ENCODE peak calls at places on chromosomes 11 and 22, in six cellular contexts. G is IMR-90, V is H9, F is neuronal stem cell, N is H1, M is trophoblast cell. U is an unnamed sample.

GRCh38 chr11:84969103-84969502 is 658.0 kb downstream of the DLG2 start:
- DNase-seq in G (no peak), V (no peak), F (no peak), N (no peak), M (peak), U (peak)

GRCh38 chr11:64152841-64153691 is 12.8 kb downstream of the MACROD1 start:
- DNase-seq in G (peak), V (peak), F (peak), N (peak), M (peak), U (peak)

GRCh38 chr11:93216511-93217121 is 18.8 kb upstream of the SLC36A4 start:
- DNase-seq in G (no peak), V (no peak), F (no peak), N (no peak), M (no peak), U (no peak)

GRCh38 chr11:15629690-15630321 is 515.1 kb downstream of the INSC start:
- DNase-seq in G (no peak), V (peak), F (no peak), N (peak), M (peak), U (no peak)

GRCh38 chr11:41461057-41461681 is 1.7 kb upstream of the LRRC4C start:
- DNase-seq in G (no peak), V (no peak), F (no peak), N (no peak), M (peak), U (peak)

GRCh38 chr22:21650823-21651520 is 8.9 kb downstream of the SDF2L1 start:
- DNase-seq in G (no peak), V (no peak), F (no peak), N (no peak), M (no peak), U (no peak)

GRCh38 chr22:40033586-40034380 is 39.0 kb downstream of the FAM83F start:
- DNase-seq in G (no peak), V (no peak), F (no peak), N (no peak), M (no peak), U (no peak)

GRCh38 chr11:130629039-130629438 is 180.6 kb downstream of the ADAMTS15 start:
- DNase-seq in G (no peak), V (no peak), F (no peak), N (no peak), M (no peak), U (no peak)

GRCh38 chr11:124170801-124171586 is 12.2 kb upstream of the OR10D3 start:
- DNase-seq in G (no peak), V (no peak), F (no peak), N (no peak), M (peak), U (no peak)

GRCh38 chr11:86160546-86161149 is 83.9 kb upstream of the EED start:
- DNase-seq in G (peak), V (no peak), F (no peak), N (no peak), M (peak), U (no peak)

GRCh38 chr11:66956689-66957290 is 1.4 kb downstream of the PC start:
- DNase-seq in G (peak), V (peak), F (no peak), N (no peak), M (peak), U (peak)

GRCh38 chr11:96127596-96127959 is 203.7 kb upstream of the MTMR2 start:
- DNase-seq in G (no peak), V (no peak), F (no peak), N (no peak), M (no peak), U (no peak)

GRCh38 chr11:81007046-81007445 is 1566.2 kb upstream of the TENM4 start:
- DNase-seq in G (peak), V (no peak), F (no peak), N (no peak), M (peak), U (peak)

GRCh38 chr22:47586946-47587345 is 824.5 kb downstream of the TBC1D22A start:
- DNase-seq in G (no peak), V (no peak), F (no peak), N (no peak), M (no peak), U (no peak)

GRCh38 chr11:45527898-45528297 is 137.5 kb downstream of the CHST1 start:
- DNase-seq in G (no peak), V (no peak), F (no peak), N (no peak), M (no peak), U (no peak)

GRCh38 chr11:130269544-130269943 is 45.2 kb downstream of the ZBTB44 start:
- DNase-seq in G (no peak), V (no peak), F (no peak), N (no peak), M (peak), U (no peak)

GRCh38 chr11:67001332-67001731 is 21.6 kb upstream of the SYT12 start:
- DNase-seq in G (no peak), V (no peak), F (no peak), N (no peak), M (no peak), U (no peak)

GRCh38 chr22:46584081-46584903 is 35.9 kb upstream of the GRAMD4 start:
- DNase-seq in G (peak), V (peak), F (no peak), N (peak), M (no peak), U (peak)

GRCh38 chr11:126669416-126669815 is 313.9 kb downstream of the ST3GAL4 start:
- DNase-seq in G (peak), V (no peak), F (no peak), N (no peak), M (no peak), U (no peak)

GRCh38 chr11:128553662-128554392 is 33.5 kb downstream of the ETS1 start:
- DNase-seq in G (peak), V (no peak), F (no peak), N (no peak), M (no peak), U (no peak)

GRCh38 chr11:73163638-73164174 is 21.6 kb upstream of the FCHSD2 start:
- DNase-seq in G (no peak), V (no peak), F (no peak), N (no peak), M (peak), U (no peak)

GRCh38 chr22:40533712-40534378 is 102.7 kb downstream of the MRTFA start:
- DNase-seq in G (peak), V (no peak), F (no peak), N (no peak), M (peak), U (peak)

GRCh38 chr11:12084191-12084717 is 26.1 kb upstream of the MICAL2 start:
- DNase-seq in G (no peak), V (no peak), F (no peak), N (no peak), M (peak), U (no peak)

GRCh38 chr22:19607198-19608113 is 83.2 kb upstream of the CLDN5 start:
- DNase-seq in G (peak), V (peak), F (no peak), N (peak), M (no peak), U (no peak)

GRCh38 chr22:23211622-23212021 is 31.3 kb downstream of the BCR start:
- DNase-seq in G (no peak), V (no peak), F (no peak), N (no peak), M (no peak), U (no peak)

GRCh38 chr22:44648821-44649566 is 53.0 kb upstream of the PRR5 start:
- DNase-seq in G (peak), V (no peak), F (no peak), N (no peak), M (peak), U (peak)

GRCh38 chr11:65425971-65426838 is 3.6 kb downstream of the NEAT1 start:
- DNase-seq in G (peak), V (no peak), F (no peak), N (no peak), M (peak), U (peak)

GRCh38 chr11:32615422-32615821 is 31.8 kb downstream of the EIF3M start:
- DNase-seq in G (no peak), V (no peak), F (no peak), N (no peak), M (no peak), U (peak)

GRCh38 chr11:57158582-57158981 is 23.2 kb upstream of the LRRC55 start:
- DNase-seq in G (no peak), V (no peak), F (no peak), N (no peak), M (no peak), U (no peak)

GRCh38 chr11:10651579-10652361 is 41.8 kb downstream of the IRAG1 start:
- DNase-seq in G (no peak), V (no peak), F (no peak), N (no peak), M (no peak), U (peak)

GRCh38 chr11:104091281-104092071 is 55.0 kb downstream of the DDI1 start:
- DNase-seq in G (peak), V (no peak), F (no peak), N (no peak), M (no peak), U (no peak)

GRCh38 chr22:24503137-24503850 is 8.2 kb downstream of the UPB1 start:
- DNase-seq in G (peak), V (peak), F (no peak), N (peak), M (peak), U (peak)

GRCh38 chr11:121372671-121373429 is 79.3 kb upstream of the SORL1 start:
- DNase-seq in G (no peak), V (peak), F (no peak), N (no peak), M (no peak), U (no peak)

GRCh38 chr11:45774023-45774655 is 30.8 kb upstream of the SLC35C1 start:
- DNase-seq in G (no peak), V (no peak), F (no peak), N (no peak), M (no peak), U (no peak)

GRCh38 chr11:130383363-130384168 is 44.8 kb downstream of the ADAMTS8 start:
- DNase-seq in G (peak), V (peak), F (peak), N (peak), M (peak), U (peak)

GRCh38 chr11:9214765-9215164 is 50.4 kb downstream of the DENND5A start:
- DNase-seq in G (peak), V (no peak), F (no peak), N (no peak), M (no peak), U (peak)

DNA sequence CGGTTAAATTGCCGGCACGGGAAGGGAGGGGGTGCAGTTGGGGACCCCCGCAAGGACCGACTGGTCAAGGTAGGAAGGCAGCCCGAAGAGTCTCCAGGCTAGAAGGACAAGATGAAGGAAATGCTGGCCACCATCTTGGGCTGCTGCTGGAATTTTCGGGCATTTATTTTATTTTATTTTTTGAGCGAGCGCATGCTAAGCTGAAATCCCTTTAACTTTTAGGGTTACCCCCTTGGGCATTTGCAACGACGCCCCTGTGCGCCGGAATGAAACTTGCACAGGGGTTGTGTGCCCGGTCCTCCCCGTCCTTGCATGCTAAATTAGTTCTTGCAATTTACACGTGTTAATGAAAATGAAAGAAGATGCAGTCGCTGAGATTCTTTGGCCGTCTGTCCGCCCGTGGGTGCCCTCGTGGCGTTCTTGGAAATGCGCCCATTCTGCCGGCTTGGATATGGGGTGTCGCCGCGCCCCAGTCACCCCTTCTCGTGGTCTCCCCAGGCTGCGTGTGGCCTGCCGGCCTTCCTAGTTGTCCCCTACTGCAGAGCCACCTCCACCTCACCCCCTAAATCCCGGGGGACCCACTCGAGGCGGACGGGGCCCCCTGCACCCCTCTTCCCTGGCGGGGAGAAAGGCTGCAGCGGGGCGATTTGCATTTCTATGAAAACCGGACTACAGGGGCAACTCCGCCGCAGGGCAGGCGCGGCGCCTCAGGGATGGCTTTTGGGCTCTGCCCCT is 529 bp upstream of the CCND1 start:
- DNase-seq in G (no peak), V (peak), F (no peak), N (no peak), M (no peak), U (peak)
- H2BK120ac ChIP-seq in G (peak), V (peak), F (peak), N (peak), M (no peak), U (peak)

DNA sequence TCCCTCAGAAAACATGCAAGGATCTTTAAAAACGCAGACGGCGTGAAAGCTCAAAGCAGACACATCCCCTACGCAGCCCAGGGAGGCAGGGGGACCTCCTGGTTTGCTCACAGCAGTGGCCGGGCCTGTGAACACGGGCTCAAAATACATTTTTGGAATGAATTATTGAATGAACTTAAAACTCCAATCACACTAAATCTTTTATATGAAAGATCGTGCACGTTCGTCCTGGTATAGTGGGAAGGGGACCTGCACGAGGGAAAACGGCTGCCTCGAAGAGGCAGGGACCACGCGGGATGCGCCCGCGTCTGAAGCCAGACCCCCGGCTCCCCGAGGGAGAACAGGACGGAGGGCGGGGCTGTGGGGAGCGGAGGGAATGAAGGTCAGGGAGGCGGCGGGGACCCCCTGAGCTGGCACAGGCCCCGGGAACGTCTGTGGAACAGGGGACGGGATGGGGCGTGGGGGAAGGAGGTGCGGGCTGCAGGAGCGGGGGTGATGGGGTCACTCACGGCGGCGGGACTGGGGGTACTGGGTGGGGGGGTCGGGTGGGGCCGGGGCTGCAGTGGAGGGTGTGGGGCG is 1.3 kb upstream of the PANX2 start:
- DNase-seq in G (no peak), V (no peak), F (no peak), N (no peak), M (no peak), U (no peak)
- H3K18ac ChIP-seq in G (no peak), V (no peak), F (no peak), N (no peak), M (no peak), U (no peak)

GRCh38 chr11:83725161-83725560 is 439.0 kb upstream of the CCDC90B start:
- DNase-seq in G (no peak), V (peak), F (no peak), N (no peak), M (peak), U (peak)
- H3K14ac ChIP-seq in G (no peak), V (no peak), F (no peak), N (no peak), M (no peak), U (no peak)

DNA sequence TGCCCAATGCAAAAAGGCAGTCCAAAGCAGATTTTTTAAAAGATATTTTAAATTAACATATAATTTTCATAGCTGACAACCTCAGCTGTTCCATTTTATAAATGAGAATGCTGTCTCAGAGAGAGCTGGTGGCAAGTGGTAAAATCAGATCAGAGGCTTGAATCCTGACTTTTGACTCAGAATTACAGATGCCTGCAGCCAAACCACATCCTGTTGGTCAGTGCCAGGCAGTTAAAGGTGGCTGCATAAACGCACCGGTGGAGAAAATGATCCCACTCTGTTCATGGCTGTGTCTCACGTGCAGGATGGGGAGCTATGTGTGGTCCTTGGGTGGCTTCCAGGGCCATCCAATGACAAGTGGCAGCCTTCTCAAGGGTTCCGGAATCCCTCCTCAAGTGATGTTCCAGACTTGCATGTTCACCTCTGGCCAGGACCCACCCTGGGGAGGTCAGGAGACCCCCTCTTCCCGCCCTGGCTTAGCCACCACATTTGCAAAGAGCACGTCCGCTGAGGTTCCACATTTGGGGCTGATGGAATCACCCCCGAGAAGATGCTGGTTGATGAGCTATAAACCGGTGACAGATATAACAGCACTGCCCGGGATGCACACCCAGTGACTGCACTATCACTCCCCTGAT is 155.5 kb downstream of the SHANK2 start:
- DNase-seq in G (peak), V (no peak), F (no peak), N (no peak), M (no peak), U (no peak)
- H2BK120ac ChIP-seq in G (no peak), V (no peak), F (no peak), N (no peak), M (no peak), U (no peak)

DNA sequence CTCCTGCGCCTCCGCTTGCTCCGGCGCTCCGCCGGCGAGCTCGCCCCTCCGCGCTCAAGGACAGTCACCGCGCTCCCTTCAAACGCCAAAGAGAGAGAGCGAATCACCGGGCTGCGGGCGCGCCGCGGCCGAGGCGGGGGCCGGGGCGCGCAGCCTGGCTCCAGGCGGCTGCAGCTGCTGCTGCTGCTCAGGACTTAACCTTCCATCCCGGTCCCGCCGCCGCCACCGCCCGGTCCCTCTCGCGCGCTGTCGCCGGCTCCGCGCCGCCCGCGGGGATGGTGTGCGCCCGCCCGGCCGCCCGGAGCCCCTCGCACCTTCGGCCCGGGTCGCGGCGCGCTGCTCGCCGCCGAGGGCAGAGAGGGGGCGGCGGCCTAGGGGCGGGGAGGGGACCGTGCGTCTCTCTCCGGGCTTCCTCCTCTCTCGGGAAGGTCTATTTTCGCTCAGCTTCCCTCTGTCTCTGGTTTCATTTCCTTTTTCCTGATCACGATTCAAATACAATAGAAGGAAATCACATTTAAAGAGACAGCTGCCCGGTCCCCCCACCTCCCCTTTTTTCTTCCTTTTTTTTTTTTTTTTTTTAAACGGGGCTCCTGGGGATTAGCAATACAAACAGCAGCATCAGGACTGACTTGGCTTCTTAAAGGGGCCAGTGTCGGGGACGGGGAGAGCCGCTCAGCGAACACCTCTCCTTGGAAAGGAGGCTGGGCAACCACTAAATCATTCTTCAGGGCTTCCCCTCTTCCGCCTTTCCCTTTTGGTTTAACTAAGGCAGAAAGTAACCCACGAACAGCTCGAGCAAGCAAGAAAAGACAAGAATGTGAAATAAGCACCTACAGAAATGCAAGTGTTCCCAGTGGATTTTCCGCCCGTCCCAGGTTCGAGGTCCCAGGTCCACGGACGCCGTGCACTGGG is 22.1 kb downstream of the LMO2 start:
- DNase-seq in G (peak), V (peak), F (no peak), N (peak), M (peak), U (peak)
- H3K18ac ChIP-seq in G (no peak), V (no peak), F (peak), N (no peak), M (no peak), U (peak)

DNA sequence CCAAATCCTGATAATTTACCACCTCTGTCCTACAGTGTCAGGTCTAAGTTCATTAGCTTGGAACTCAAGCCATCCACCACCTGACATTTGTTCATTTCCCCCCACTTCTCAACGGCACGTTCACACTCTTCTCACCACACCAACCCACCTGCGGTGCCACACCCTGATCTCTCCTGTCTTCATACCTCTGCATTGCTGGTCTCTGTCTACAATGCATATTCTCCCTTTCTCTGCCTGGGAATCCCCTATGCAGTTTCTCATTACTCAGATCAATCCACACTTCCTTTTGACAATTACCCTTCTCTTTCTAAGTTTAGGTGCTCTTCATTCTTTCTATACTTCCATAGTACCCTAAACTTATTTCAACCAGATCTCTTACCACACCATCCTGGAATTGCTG is 20.4 kb upstream of the EMSY start:
- DNase-seq in G (no peak), V (no peak), F (no peak), N (no peak), M (no peak), U (no peak)
- H3K14ac ChIP-seq in G (no peak), V (no peak), F (no peak), N (no peak), M (no peak), U (no peak)

U was measured in mesenchymal stem cell.